ENCODE peak calls at places on chromosomes 12 and 14, in seven cellular contexts. W is IMR-90, J is mesendoderm, X is neuronal stem cell, R is H1, Y is mesenchymal stem cell, L is trophoblast cell. G is an unnamed sample.

GRCh38 chr14:90968025-90968424 is 92.4 kb downstream of the RPS6KA5 start:
- DNase-seq in W (no peak), J (peak), X (no peak), R (no peak), Y (peak), L (peak), G (no peak)

GRCh38 chr14:98684486-98684885 is 587.5 kb downstream of the BCL11B start:
- DNase-seq in W (no peak), J (no peak), X (no peak), R (no peak), Y (no peak), L (no peak), G (no peak)

GRCh38 chr14:100149789-100150611 is 9.4 kb downstream of the DEGS2 start:
- DNase-seq in W (no peak), J (no peak), X (no peak), R (no peak), Y (no peak), L (no peak), G (no peak)

GRCh38 chr12:80242341-80242740 is 143.0 kb downstream of the OTOGL start:
- DNase-seq in W (no peak), J (no peak), X (no peak), R (no peak), Y (no peak), L (no peak), G (no peak)

GRCh38 chr14:26765768-26766550 is 168.1 kb upstream of the NOVA1 start:
- DNase-seq in W (peak), J (peak), X (peak), R (no peak), Y (peak), L (no peak), G (no peak)

GRCh38 chr12:56158926-56159461 is 835 bp downstream of the MYL6 start:
- DNase-seq in W (peak), J (peak), X (peak), R (peak), Y (peak), L (peak), G (peak)

GRCh38 chr12:40734283-40734682 is 42.0 kb downstream of the CNTN1 start:
- DNase-seq in W (no peak), J (no peak), X (no peak), R (no peak), Y (no peak), L (no peak), G (no peak)

GRCh38 chr14:60266021-60266937 is 17.3 kb downstream of the PPM1A start:
- DNase-seq in W (no peak), J (peak), X (no peak), R (no peak), Y (no peak), L (peak), G (no peak)

GRCh38 chr12:75482636-75483035 is 2.1 kb downstream of the GLIPR1 start:
- DNase-seq in W (no peak), J (no peak), X (no peak), R (no peak), Y (peak), L (no peak), G (no peak)

GRCh38 chr12:79555006-79555925 is 135.5 kb downstream of the PAWR start:
- DNase-seq in W (peak), J (peak), X (no peak), R (no peak), Y (peak), L (peak), G (no peak)

GRCh38 chr12:3304436-3305135 is 186.4 kb upstream of the PRMT8 start:
- DNase-seq in W (peak), J (no peak), X (no peak), R (no peak), Y (peak), L (peak), G (no peak)

GRCh38 chr12:113060336-113060960 is 3.9 kb downstream of the DTX1 start:
- DNase-seq in W (no peak), J (no peak), X (no peak), R (no peak), Y (no peak), L (no peak), G (no peak)

GRCh38 chr12:6201775-6202292 is 1.6 kb downstream of the CD9 start:
- DNase-seq in W (no peak), J (no peak), X (no peak), R (no peak), Y (no peak), L (no peak), G (no peak)

GRCh38 chr14:48536318-48536717 is 860.9 kb upstream of the MDGA2 start:
- DNase-seq in W (no peak), J (peak), X (peak), R (peak), Y (no peak), L (no peak), G (peak)

GRCh38 chr12:3200032-3200617 is 122.9 kb downstream of the TSPAN9 start:
- DNase-seq in W (peak), J (peak), X (peak), R (peak), Y (peak), L (no peak), G (peak)

GRCh38 chr12:24561882-24562760 is 386.8 kb downstream of the BCAT1 start:
- DNase-seq in W (peak), J (peak), X (peak), R (peak), Y (peak), L (no peak), G (peak)

GRCh38 chr14:46250113-46250703 is 401.4 kb downstream of the RPL10L start:
- DNase-seq in W (no peak), J (peak), X (no peak), R (no peak), Y (peak), L (no peak), G (no peak)

GRCh38 chr14:88729159-88729558 is 63.6 kb downstream of the EML5 start:
- DNase-seq in W (peak), J (no peak), X (no peak), R (no peak), Y (no peak), L (no peak), G (no peak)

GRCh38 chr14:103925316-103925715 is 2.9 kb upstream of the TDRD9 start:
- DNase-seq in W (no peak), J (no peak), X (no peak), R (no peak), Y (no peak), L (no peak), G (no peak)

GRCh38 chr12:106187842-106188241 is 49.1 kb upstream of the NUAK1 start:
- DNase-seq in W (no peak), J (no peak), X (no peak), R (no peak), Y (no peak), L (no peak), G (no peak)
- H3K4me2 ChIP-seq in W (no peak), J (no peak), X (peak), R (no peak), Y (no peak), L (no peak), G (no peak)

GRCh38 chr14:58540693-58541092 is 97.1 kb upstream of the DACT1 start:
- DNase-seq in W (peak), J (no peak), X (no peak), R (no peak), Y (no peak), L (no peak), G (no peak)

GRCh38 chr14:58536975-58537374 is 100.8 kb upstream of the DACT1 start:
- DNase-seq in W (no peak), J (no peak), X (no peak), R (no peak), Y (no peak), L (no peak), G (no peak)

GRCh38 chr14:58541623-58542022 is 96.1 kb upstream of the DACT1 start:
- DNase-seq in W (no peak), J (no peak), X (no peak), R (no peak), Y (no peak), L (no peak), G (no peak)
- H2AK5ac ChIP-seq in W (no peak), J (no peak), X (no peak), R (no peak), Y (no peak), L (no peak), G (no peak)

DNA sequence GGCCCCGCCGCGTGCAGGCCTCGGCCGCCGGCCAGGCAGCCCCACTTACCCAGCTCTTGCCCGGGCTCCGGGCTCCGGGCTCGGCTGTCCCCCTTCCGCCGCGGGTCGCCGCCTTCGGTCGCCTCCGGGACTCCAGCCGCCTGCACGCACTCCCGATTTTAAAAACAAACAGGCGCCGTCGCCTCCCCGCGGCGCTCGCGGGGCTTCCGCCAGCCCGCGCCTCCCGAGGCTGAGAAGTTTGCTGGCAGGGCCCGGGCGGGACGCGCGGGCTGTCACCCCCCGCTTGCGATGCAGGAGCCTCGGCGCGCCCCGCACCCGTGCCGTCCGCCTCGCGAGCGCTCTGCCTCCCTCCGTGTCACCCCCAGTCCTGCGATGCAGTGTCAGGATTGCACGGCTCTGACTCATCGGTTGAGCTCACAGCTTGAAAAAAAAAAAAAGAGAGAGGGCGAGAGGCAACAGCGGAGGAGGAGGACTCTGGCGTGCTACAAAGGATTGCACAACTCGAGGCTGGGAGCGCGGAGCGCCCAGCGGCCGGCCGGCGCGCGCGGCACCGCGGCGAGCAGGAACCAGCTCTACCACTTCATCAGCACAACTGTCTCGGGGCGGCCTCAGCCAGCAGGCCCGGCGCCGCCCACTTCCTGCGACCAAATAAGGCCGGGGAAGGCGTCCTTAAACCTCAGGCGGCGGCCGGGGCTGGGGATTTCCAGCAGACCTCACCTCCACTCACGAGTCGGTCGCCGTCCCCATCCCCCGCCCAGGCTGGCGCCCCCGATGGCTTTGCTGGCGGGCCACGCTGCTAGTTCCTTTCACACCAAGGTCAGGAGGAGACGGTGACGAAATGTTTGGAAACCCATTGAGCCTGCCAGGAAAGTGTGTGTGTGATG is 45.8 kb upstream of the PNMA1 start:
- DNase-seq in W (peak), J (peak), X (peak), R (peak), Y (peak), L (peak), G (peak)
- H3K4me2 ChIP-seq in W (peak), J (peak), X (peak), R (peak), Y (peak), L (peak), G (peak)

GRCh38 chr12:110742718-110743570 is at the start of gene PPP1CC:
- DNase-seq in W (peak), J (peak), X (peak), R (peak), Y (peak), L (peak), G (peak)
- H2AK5ac ChIP-seq in W (peak), J (no peak), X (peak), R (no peak), Y (no peak), L (no peak), G (no peak)

DNA sequence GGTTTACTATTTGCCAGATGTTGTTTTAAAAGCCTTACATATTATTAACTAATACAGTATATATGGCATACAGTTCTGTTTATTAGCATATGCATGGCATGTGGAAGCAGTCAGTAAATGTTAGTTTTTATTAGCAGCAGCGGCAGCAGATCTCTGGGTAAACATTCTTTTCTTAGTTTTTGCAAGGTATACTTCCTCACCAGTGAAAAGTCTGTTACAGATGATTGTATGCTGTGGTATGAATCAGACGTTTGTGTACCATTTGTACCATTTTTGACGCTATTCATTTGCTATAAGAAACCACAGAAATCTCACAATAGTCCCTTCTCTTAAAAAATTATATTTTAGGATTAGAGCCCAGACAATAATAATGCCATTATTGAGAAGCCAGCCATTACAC is 17.8 kb downstream of the STK38L start:
- DNase-seq in W (peak), J (no peak), X (no peak), R (no peak), Y (no peak), L (no peak), G (no peak)
- H3K4me2 ChIP-seq in W (peak), J (no peak), X (no peak), R (no peak), Y (no peak), L (no peak), G (no peak)

GRCh38 chr12:93335603-93336162 is 42.0 kb upstream of the NUDT4 start:
- DNase-seq in W (no peak), J (no peak), X (no peak), R (no peak), Y (no peak), L (no peak), G (no peak)
- H2AK5ac ChIP-seq in W (no peak), J (no peak), X (no peak), R (no peak), Y (no peak), L (peak), G (no peak)

GRCh38 chr12:1122803-1123202 is 131.8 kb downstream of the ERC1 start:
- DNase-seq in W (no peak), J (peak), X (no peak), R (no peak), Y (peak), L (peak), G (no peak)

GRCh38 chr12:1117970-1118563 is 127.0 kb downstream of the ERC1 start:
- DNase-seq in W (peak), J (peak), X (peak), R (peak), Y (peak), L (peak), G (peak)

GRCh38 chr12:1115471-1116242 is 124.6 kb downstream of the ERC1 start:
- DNase-seq in W (peak), J (no peak), X (no peak), R (no peak), Y (no peak), L (no peak), G (no peak)

DNA sequence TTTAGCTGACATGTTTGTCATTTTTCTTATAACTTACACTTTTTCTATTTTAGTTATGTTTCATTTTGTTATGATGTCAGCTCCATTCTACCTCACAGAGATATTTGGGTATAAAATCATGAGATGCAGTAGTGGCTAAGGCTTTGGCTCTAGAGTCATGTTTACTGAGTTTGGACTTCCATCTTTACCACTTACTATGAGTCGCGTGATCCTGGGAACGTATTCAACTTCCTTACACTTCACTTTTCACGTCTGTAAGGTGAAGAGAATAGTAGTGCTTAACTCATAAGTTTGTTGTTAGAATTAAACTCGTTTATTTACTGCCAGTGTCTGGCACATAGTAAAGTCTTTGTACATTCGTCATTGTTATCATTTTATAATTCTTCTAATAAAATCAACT is 126.3 kb downstream of the ERC1 start:
- DNase-seq in W (peak), J (no peak), X (no peak), R (no peak), Y (no peak), L (no peak), G (no peak)
- H3K4me2 ChIP-seq in W (no peak), J (no peak), X (no peak), R (no peak), Y (no peak), L (no peak), G (no peak)

DNA sequence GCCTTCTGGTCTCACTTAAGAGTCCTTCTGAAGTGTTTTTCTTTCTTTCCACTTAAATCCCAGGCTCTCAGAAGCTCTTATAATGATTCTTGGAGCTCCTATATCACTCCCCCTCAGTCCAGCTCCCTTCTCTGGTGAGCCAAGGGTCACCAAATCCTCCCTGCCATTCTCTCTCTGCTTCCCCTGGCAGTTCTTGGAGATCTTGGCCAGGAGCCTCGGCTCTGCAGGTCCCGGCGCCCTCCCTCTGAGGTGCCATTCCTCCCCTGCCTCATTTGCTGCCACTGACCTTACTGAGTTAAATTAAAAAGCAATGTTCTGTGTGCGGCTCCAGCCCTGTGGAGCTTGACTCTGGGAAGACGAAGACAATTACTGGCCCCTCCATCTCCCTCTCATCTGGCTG is 7.0 kb downstream of the CISTR start:
- DNase-seq in W (no peak), J (no peak), X (no peak), R (no peak), Y (no peak), L (no peak), G (no peak)
- H2AK5ac ChIP-seq in W (no peak), J (no peak), X (peak), R (no peak), Y (no peak), L (no peak), G (no peak)

G was measured in H9.